ENCODE peak calls at places on chromosome 15, in nine cellular contexts. L is cardiac muscle cell; N is effector memory CD4-positive, alpha-beta T cell; O is HCT116; V is iPS DF 6.9; A is tibial artery; Q is left ventricle myocardium inferior; Z is caudate nucleus; J is neuronal stem cell. E is an unnamed sample.

GRCh38 chr15:84023636-84024035 is 211.9 kb upstream of the GOLGA6L4 start:
- DNase-seq in L (peak), N (no peak), O (peak), V (peak), A (no peak), Q (no peak), Z (no peak), J (no peak), E (no peak)

GRCh38 chr15:76983588-76984379 is 11.1 kb upstream of the PSTPIP1 start:
- DNase-seq in L (no peak), N (no peak), O (no peak), V (no peak), A (no peak), Q (no peak), Z (no peak), J (no peak), E (no peak)

GRCh38 chr15:99909914-99910313 is 176.7 kb upstream of the LYSMD4 start:
- DNase-seq in L (peak), N (no peak), O (peak), V (no peak), A (no peak), Q (no peak), Z (no peak), J (no peak), E (no peak)

GRCh38 chr15:98955980-98956723 is 51.4 kb downstream of the PGPEP1L start:
- DNase-seq in L (no peak), N (no peak), O (no peak), V (no peak), A (no peak), Q (no peak), Z (no peak), J (no peak), E (no peak)

GRCh38 chr15:95292790-95293450 is 1037.6 kb upstream of the NR2F2 start:
- DNase-seq in L (peak), N (no peak), O (no peak), V (no peak), A (no peak), Q (no peak), Z (no peak), J (no peak), E (no peak)

GRCh38 chr15:58543664-58544335 is 112.0 kb downstream of the LIPC start:
- DNase-seq in L (no peak), N (no peak), O (no peak), V (no peak), A (no peak), Q (no peak), Z (no peak), J (no peak), E (no peak)

GRCh38 chr15:62020576-62021160 is 39.6 kb downstream of the VPS13C start:
- DNase-seq in L (no peak), N (no peak), O (no peak), V (no peak), A (no peak), Q (no peak), Z (no peak), J (no peak), E (no peak)

GRCh38 chr15:100712226-100712625 is 109.8 kb downstream of the ASB7 start:
- DNase-seq in L (no peak), N (no peak), O (no peak), V (no peak), A (no peak), Q (peak), Z (no peak), J (no peak), E (no peak)

GRCh38 chr15:78103406-78104118 is 11.2 kb downstream of the SH2D7 start:
- DNase-seq in L (no peak), N (no peak), O (no peak), V (no peak), A (no peak), Q (peak), Z (no peak), J (no peak), E (no peak)

GRCh38 chr15:78072080-78072892 is 5.2 kb downstream of the TBC1D2B start:
- DNase-seq in L (peak), N (no peak), O (no peak), V (no peak), A (peak), Q (no peak), Z (no peak), J (no peak), E (no peak)

GRCh38 chr15:85380860-85381535 is 595 bp downstream of the AKAP13 start:
- DNase-seq in L (peak), N (peak), O (no peak), V (peak), A (peak), Q (peak), Z (no peak), J (peak), E (no peak)

GRCh38 chr15:56857828-56858227 is 60.6 kb upstream of the TCF12 start:
- DNase-seq in L (no peak), N (no peak), O (no peak), V (no peak), A (no peak), Q (no peak), Z (no peak), J (no peak), E (no peak)

GRCh38 chr15:85479071-85479647 is 98.8 kb downstream of the AKAP13 start:
- DNase-seq in L (no peak), N (no peak), O (no peak), V (no peak), A (no peak), Q (no peak), Z (no peak), J (no peak), E (no peak)

GRCh38 chr15:75684648-75685047 is 28.0 kb downstream of the CSPG4 start:
- DNase-seq in L (no peak), N (no peak), O (no peak), V (no peak), A (no peak), Q (no peak), Z (no peak), J (no peak), E (no peak)

GRCh38 chr15:47961401-47962090 is 159.2 kb upstream of the SLC24A5 start:
- DNase-seq in L (no peak), N (no peak), O (no peak), V (no peak), A (no peak), Q (no peak), Z (no peak), J (no peak), E (no peak)

GRCh38 chr15:57422113-57422754 is 45.9 kb downstream of the CGNL1 start:
- DNase-seq in L (no peak), N (no peak), O (no peak), V (no peak), A (no peak), Q (no peak), Z (no peak), J (no peak), E (no peak)

GRCh38 chr15:36506733-36507356 is 72.6 kb upstream of the CDIN1 start:
- DNase-seq in L (no peak), N (no peak), O (no peak), V (no peak), A (no peak), Q (no peak), Z (no peak), J (no peak), E (no peak)

GRCh38 chr15:80944818-80945217 is 44.8 kb downstream of the MESD start:
- DNase-seq in L (no peak), N (no peak), O (no peak), V (no peak), A (peak), Q (no peak), Z (no peak), J (no peak), E (no peak)

GRCh38 chr15:29612701-29613100 is 209.6 kb downstream of the TJP1 start:
- DNase-seq in L (no peak), N (no peak), O (no peak), V (no peak), A (no peak), Q (no peak), Z (no peak), J (no peak), E (no peak)

GRCh38 chr15:98649996-98650870 is 1.9 kb downstream of the IGF1R start:
- DNase-seq in L (peak), N (no peak), O (no peak), V (no peak), A (peak), Q (peak), Z (no peak), J (no peak), E (no peak)

GRCh38 chr15:62603757-62604156 is 438.7 kb upstream of the C2CD4B start:
- DNase-seq in L (no peak), N (no peak), O (no peak), V (no peak), A (no peak), Q (no peak), Z (no peak), J (no peak), E (peak)

GRCh38 chr15:95948371-95948770 is 382.1 kb upstream of the NR2F2 start:
- DNase-seq in L (peak), N (no peak), O (no peak), V (no peak), A (no peak), Q (no peak), Z (no peak), J (no peak), E (no peak)

GRCh38 chr15:89494941-89495637 is 1.3 kb downstream of the RHCG start:
- DNase-seq in L (no peak), N (no peak), O (no peak), V (no peak), A (peak), Q (no peak), Z (no peak), J (peak), E (no peak)

GRCh38 chr15:93089855-93090305 is 869 bp upstream of the RGMA start:
- DNase-seq in L (peak), N (no peak), O (no peak), V (no peak), A (no peak), Q (peak), Z (no peak), J (no peak), E (no peak)
- H3K27ac ChIP-seq in L (no peak), N (no peak), O (no peak), V (no peak), A (peak), Q (peak), Z (peak), J (no peak), E (no peak)

GRCh38 chr15:52440414-52440813 is 88.3 kb downstream of the MYO5A start:
- DNase-seq in L (no peak), N (no peak), O (peak), V (no peak), A (no peak), Q (no peak), Z (no peak), J (no peak), E (peak)
- H3K27ac ChIP-seq in L (no peak), N (no peak), O (no peak), V (no peak), A (no peak), Q (peak), Z (peak), J (no peak), E (peak)

GRCh38 chr15:67899596-67900283 is 59.9 kb upstream of the RNU6-1 start:
- DNase-seq in L (no peak), N (no peak), O (no peak), V (no peak), A (no peak), Q (no peak), Z (no peak), J (no peak), E (no peak)
- H3K27ac ChIP-seq in L (no peak), N (no peak), O (no peak), V (no peak), A (no peak), Q (no peak), Z (no peak), J (no peak), E (no peak)

GRCh38 chr15:52290329-52290728 is 5.3 kb downstream of the MYO5C start:
- DNase-seq in L (no peak), N (no peak), O (no peak), V (no peak), A (no peak), Q (no peak), Z (no peak), J (no peak), E (no peak)
- H3K27ac ChIP-seq in L (no peak), N (no peak), O (no peak), V (no peak), A (no peak), Q (no peak), Z (peak), J (no peak), E (peak)

GRCh38 chr15:23416349-23417276 is 30.4 kb downstream of the GOLGA6L2 start:
- DNase-seq in L (no peak), N (no peak), O (no peak), V (no peak), A (peak), Q (no peak), Z (no peak), J (no peak), E (no peak)
- H3K27ac ChIP-seq in L (no peak), N (no peak), O (no peak), V (no peak), A (no peak), Q (no peak), Z (no peak), J (no peak), E (no peak)

GRCh38 chr15:68229386-68230156 is at the start of gene CLN6:
- DNase-seq in L (peak), N (peak), O (peak), V (no peak), A (peak), Q (peak), Z (peak), J (peak), E (no peak)

GRCh38 chr15:68227806-68228142 is 1.8 kb downstream of the CLN6 start:
- DNase-seq in L (no peak), N (no peak), O (no peak), V (no peak), A (peak), Q (no peak), Z (no peak), J (no peak), E (no peak)

GRCh38 chr15:68228143-68228970 is 1.2 kb downstream of the CLN6 start:
- DNase-seq in L (no peak), N (no peak), O (no peak), V (no peak), A (peak), Q (peak), Z (no peak), J (no peak), E (no peak)

GRCh38 chr15:68230157-68231100 is 901 bp upstream of the CLN6 start:
- DNase-seq in L (no peak), N (no peak), O (no peak), V (no peak), A (peak), Q (no peak), Z (no peak), J (no peak), E (no peak)

DNA sequence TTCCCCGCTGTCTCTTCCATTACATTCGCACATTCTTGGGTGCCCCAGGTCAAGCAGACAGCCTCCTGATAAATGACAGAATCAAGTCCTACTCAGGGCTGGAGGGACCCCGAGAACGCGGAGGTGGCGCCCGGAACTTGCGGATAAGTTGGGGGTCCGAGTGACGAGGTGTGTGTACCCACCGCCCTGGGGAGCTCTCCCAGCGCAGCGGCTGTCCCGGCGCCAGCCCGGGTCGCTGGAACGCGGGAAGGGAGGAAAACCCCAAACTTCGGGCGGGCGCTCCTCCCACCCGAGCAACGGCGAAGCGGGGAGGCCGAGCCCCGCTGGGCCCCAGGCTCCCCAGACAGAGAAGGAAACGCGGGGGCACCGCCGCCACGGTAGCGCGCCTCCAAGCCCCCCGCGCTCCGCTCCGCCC is 550 bp downstream of the CLN6 start:
- DNase-seq in L (no peak), N (no peak), O (no peak), V (no peak), A (peak), Q (no peak), Z (no peak), J (no peak), E (no peak)
- H3K27ac ChIP-seq in L (peak), N (peak), O (peak), V (no peak), A (peak), Q (peak), Z (peak), J (no peak), E (peak)

GRCh38 chr15:63982381-63982854 is 63.9 kb downstream of the DAPK2 start:
- DNase-seq in L (no peak), N (no peak), O (no peak), V (no peak), A (no peak), Q (no peak), Z (no peak), J (no peak), E (no peak)

GRCh38 chr15:63981596-63982320 is 64.5 kb downstream of the DAPK2 start:
- DNase-seq in L (no peak), N (no peak), O (no peak), V (no peak), A (no peak), Q (no peak), Z (no peak), J (no peak), E (peak)

GRCh38 chr15:63978511-63979226 is 67.6 kb downstream of the DAPK2 start:
- DNase-seq in L (peak), N (no peak), O (no peak), V (no peak), A (no peak), Q (peak), Z (no peak), J (no peak), E (no peak)

GRCh38 chr15:63977102-63977501 is 69.2 kb downstream of the DAPK2 start:
- DNase-seq in L (no peak), N (no peak), O (no peak), V (no peak), A (no peak), Q (no peak), Z (no peak), J (no peak), E (no peak)

GRCh38 chr15:63979227-63979793 is 67.0 kb downstream of the DAPK2 start:
- DNase-seq in L (no peak), N (no peak), O (no peak), V (no peak), A (no peak), Q (no peak), Z (no peak), J (no peak), E (no peak)
- H3K27ac ChIP-seq in L (peak), N (no peak), O (no peak), V (no peak), A (no peak), Q (peak), Z (no peak), J (peak), E (no peak)

DNA sequence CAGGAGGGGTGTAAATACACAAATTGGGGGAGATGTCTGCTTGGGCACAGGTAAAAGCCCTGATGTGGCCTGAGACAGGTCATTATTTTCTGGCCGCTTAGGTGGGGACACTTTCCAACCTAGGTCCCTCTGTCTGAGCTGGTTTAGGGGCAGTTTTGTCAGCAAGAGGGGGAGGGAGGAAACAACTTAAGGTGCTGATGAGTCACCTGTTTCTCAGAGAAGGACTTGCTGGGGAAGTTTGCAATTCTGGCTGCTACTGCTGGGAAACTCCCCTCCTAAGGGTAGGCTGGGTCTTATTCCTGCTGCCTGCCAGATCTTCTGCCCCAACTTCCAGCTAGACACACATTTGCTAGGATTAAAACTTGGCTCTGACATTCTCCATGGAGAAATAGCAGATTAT is 4.8 kb upstream of the RHOV start:
- DNase-seq in L (no peak), N (no peak), O (no peak), V (no peak), A (no peak), Q (no peak), Z (no peak), J (no peak), E (no peak)
- H3K27ac ChIP-seq in L (no peak), N (no peak), O (peak), V (no peak), A (no peak), Q (no peak), Z (no peak), J (no peak), E (peak)

GRCh38 chr15:90787881-90788280 is 70.7 kb downstream of the BLM start:
- DNase-seq in L (no peak), N (no peak), O (no peak), V (no peak), A (no peak), Q (no peak), Z (no peak), J (no peak), E (no peak)
- H3K27ac ChIP-seq in L (no peak), N (no peak), O (no peak), V (no peak), A (no peak), Q (no peak), Z (no peak), J (no peak), E (no peak)

E was measured in epithelial cell of prostate.